ENCODE peak calls at places on chromosome 17, in six cellular contexts. K is GM13976, P is WTC11, R is AG04450, Y is HFFc6, F is spleen. V is an unnamed sample.

GRCh38 chr17:2800367-2800766 is 4.1 kb downstream of the RAP1GAP2 start:
- DNase-seq in K (no peak), P (no peak), R (no peak), Y (no peak), F (no peak), V (no peak)

GRCh38 chr17:42249681-42250446 is 26.3 kb downstream of the STAT5B start:
- DNase-seq in K (no peak), P (no peak), R (no peak), Y (no peak), F (no peak), V (no peak)

GRCh38 chr17:42188749-42189650 is 3.7 kb upstream of the HCRT start:
- DNase-seq in K (no peak), P (no peak), R (no peak), Y (no peak), F (no peak), V (no peak)

GRCh38 chr17:82154881-82155331 is 56.9 kb upstream of the FASN start:
- DNase-seq in K (no peak), P (no peak), R (no peak), Y (no peak), F (peak; percentile 56), V (no peak)

GRCh38 chr17:42608692-42609181 is 437 bp downstream of the RETREG3 start:
- DNase-seq in K (no peak), P (no peak), R (no peak), Y (no peak), F (no peak), V (no peak)

GRCh38 chr17:35087731-35088646 is 24.5 kb upstream of the RFFL start:
- DNase-seq in K (no peak), P (peak; percentile 50), R (no peak), Y (peak; percentile 36), F (peak; percentile 89), V (peak; percentile 19)

GRCh38 chr17:602436-602835 is 112.2 kb downstream of the VPS53 start:
- DNase-seq in K (no peak), P (no peak), R (no peak), Y (peak; percentile 71), F (no peak), V (no peak)

GRCh38 chr17:61399131-61400057 is at the start of gene TBX2:
- DNase-seq in K (no peak), P (peak; percentile 64), R (peak; percentile 93), Y (peak; percentile 93), F (peak; percentile 74), V (no peak)

GRCh38 chr17:16516594-16517018 is 24.6 kb upstream of the LRRC75A start:
- DNase-seq in K (no peak), P (no peak), R (peak; percentile 29), Y (peak; percentile 40), F (no peak), V (no peak)

GRCh38 chr17:45423304-45423703 is 9.4 kb downstream of the ARHGAP27 start:
- DNase-seq in K (no peak), P (no peak), R (no peak), Y (no peak), F (no peak), V (no peak)

GRCh38 chr17:1658100-1658499 is 8.4 kb upstream of the RILP start:
- DNase-seq in K (no peak), P (no peak), R (no peak), Y (no peak), F (no peak), V (no peak)

GRCh38 chr17:31745964-31746650 is 112.9 kb downstream of the COPRS start:
- DNase-seq in K (no peak), P (no peak), R (no peak), Y (no peak), F (no peak), V (no peak)

GRCh38 chr17:142102-142661 is 4.8 kb downstream of the SCGB1C2 start:
- DNase-seq in K (no peak), P (no peak), R (no peak), Y (peak; percentile 40), F (peak; percentile 61), V (peak; percentile 7)

GRCh38 chr17:21134559-21134958 is 7.8 kb downstream of the DHRS7B start:
- DNase-seq in K (no peak), P (no peak), R (no peak), Y (no peak), F (no peak), V (no peak)

GRCh38 chr17:21286066-21286770 is 1.7 kb downstream of the MAP2K3 start:
- DNase-seq in K (peak; percentile 43), P (no peak), R (peak; percentile 96), Y (peak; percentile 97), F (peak; percentile 91), V (no peak)

GRCh38 chr17:48728232-48729231 is at the start of gene HOXB13:
- DNase-seq in K (no peak), P (no peak), R (no peak), Y (no peak), F (no peak), V (no peak)

GRCh38 chr17:47969975-47970724 is 763 bp upstream of the CDK5RAP3 start:
- DNase-seq in K (no peak), P (no peak), R (no peak), Y (no peak), F (no peak), V (no peak)

GRCh38 chr17:57294629-57295501 is 38.5 kb downstream of the MSI2 start:
- DNase-seq in K (no peak), P (no peak), R (no peak), Y (peak; percentile 23), F (no peak), V (no peak)

DNA sequence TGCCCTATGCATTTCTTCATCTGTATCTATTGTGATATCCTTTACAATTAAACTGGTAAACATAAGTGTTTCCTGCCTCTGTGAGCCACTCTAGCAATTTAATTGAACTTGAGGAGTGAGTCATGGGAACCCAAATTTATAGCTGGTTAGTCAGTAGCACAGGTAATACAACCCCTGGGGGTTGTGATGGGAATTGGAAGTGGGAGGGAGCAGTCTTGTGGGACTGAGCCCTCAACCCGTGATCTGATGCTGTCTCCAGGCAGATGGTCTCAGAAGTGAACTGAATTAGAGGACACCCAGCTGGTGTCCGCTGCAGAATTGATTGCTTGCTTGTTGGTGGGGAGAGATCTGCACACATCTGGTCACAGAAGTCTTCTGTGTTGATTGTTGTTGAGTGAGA is 7.7 kb upstream of the ST6GALNAC2 start:
- DNase-seq in K (no peak), P (no peak), R (no peak), Y (peak; percentile 15), F (no peak), V (no peak)
- TF ChIP-seq CTCF in K (no peak), P (no peak), R (no peak), Y (peak; percentile 17), F (no peak), V (no peak)

DNA sequence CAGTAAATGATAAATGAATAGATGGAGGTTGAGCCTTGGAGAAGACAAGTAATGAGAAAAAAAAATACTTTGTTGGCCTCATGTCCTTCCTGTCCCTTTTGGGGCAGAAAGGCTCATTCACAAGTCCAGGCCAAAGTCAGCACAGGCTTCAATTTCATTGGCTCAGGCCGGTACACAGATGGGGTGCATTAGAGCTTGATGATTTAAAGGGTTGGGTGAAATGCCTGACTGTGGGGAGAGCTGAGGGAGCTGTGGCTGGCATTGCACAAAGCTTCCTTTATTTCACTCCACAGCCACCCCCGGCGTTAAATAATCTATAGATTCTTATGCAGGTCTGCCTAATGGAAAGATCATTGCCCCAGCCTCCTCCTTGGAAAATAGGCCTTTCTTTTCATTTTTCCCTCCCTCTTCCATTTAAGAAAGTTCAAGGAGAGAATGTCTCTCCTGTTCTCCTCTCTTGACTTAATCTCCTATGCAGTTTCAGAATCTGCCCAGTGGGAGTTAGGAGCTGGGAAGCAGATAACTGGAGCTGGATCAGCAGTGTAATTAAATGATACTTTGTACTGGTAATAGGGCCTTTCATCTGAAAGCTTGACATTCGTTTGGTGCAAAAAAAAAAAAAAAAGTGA is 24.4 kb downstream of the YPEL2 start:
- DNase-seq in K (no peak), P (no peak), R (no peak), Y (no peak), F (no peak), V (no peak)
- TF ChIP-seq CTCF in K (no peak), P (no peak), R (no peak), Y (no peak), F (no peak), V (no peak)

GRCh38 chr17:6654816-6655731 is 3.5 kb downstream of the C17orf100 start:
- DNase-seq in K (no peak), P (peak; percentile 83), R (no peak), Y (no peak), F (peak; percentile 78), V (no peak)
- TF ChIP-seq CTCF in K (no peak), P (no peak), R (no peak), Y (no peak), F (no peak), V (no peak)

DNA sequence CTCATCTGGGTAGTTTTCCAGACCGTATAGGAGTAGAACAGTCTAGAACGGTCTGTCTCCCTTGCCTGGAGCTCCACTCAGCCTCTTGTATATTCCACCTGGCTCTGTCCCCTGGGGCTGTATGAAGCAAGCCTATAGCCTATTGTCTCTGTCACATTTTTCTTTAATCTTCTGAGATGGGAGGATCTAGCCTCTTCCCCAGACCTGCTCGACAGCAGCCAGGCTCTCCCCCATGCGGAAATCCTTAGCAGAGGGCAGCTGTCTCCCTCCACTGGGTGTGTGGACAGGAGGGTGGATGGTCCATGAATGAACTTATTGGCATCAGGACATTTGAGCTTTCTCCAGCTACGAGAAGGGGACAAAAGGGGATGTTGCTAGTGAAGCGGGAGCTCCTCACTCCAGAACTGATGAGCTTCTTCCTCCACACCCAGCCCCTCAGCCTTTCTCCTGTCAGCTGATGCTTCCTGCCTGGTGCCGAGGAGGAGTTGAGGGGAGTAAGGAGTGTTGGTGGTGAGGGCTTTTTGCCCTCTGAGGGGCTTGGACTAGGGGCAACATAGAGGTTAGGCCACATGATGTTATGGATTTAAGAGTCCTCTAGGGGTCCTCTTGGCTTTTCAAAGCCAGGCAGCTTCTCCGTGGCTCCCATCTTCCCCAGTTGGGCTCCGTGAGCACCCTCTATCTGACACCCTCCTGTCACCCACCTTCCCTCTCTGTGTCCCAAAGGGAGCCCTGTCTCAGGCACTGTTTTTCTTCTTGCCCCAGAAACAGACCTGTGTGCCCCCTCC is 28.0 kb downstream of the ARHGAP23 start:
- DNase-seq in K (no peak), P (no peak), R (no peak), Y (no peak), F (no peak), V (no peak)
- TF ChIP-seq CTCF in K (no peak), P (no peak), R (peak; percentile 38), Y (peak; percentile 57), F (no peak), V (peak; percentile 33)